ENCODE peak calls at places on chromosomes 4 and X, in six cellular contexts. U is AG08395, H is GDM1, Z is GM12892, O is GM23248, F is cardiac muscle cell. Y is an unnamed sample.

GRCh38 chrX:39377171-39377570 is 575.9 kb downstream of the MID1IP1 start:
- DNase-seq in O (no peak), F (no peak), U (no peak), H (no peak), Z (no peak), Y (no peak)

GRCh38 chr4:78954048-78954666 is 14.9 kb upstream of the PAQR3 start:
- DNase-seq in U (no peak), Z (no peak), H (no peak), F (peak; percentile 68), O (peak; percentile 30), Y (no peak)

GRCh38 chr4:142719854-142720541 is 126.1 kb downstream of the INPP4B start:
- DNase-seq in U (peak; percentile 21), Z (peak; percentile 1), F (peak; percentile 37), H (no peak), O (peak; percentile 57), Y (no peak)

GRCh38 chr4:110091426-110091825 is 107.0 kb downstream of the ELOVL6 start:
- DNase-seq in H (no peak), U (peak; percentile 37), O (peak; percentile 77), Z (no peak), F (no peak), Y (no peak)

GRCh38 chr4:76208005-76208765 is 5.4 kb downstream of the SCARB2 start:
- DNase-seq in U (peak; percentile 74), F (no peak), Z (no peak), H (peak; percentile 83), O (peak; percentile 95), Y (peak; percentile 80)

GRCh38 chrX:25941087-25941486 is 197.1 kb upstream of the MAGEB18 start:
- DNase-seq in H (no peak), F (no peak), Z (no peak), O (no peak), U (no peak), Y (no peak)

GRCh38 chr4:141255016-141255415 is 34.3 kb downstream of the ZNF330 start:
- DNase-seq in U (no peak), H (no peak), Z (no peak), F (no peak), O (peak; percentile 23), Y (no peak)

GRCh38 chrX:16882702-16883486 is 12.7 kb upstream of the RBBP7 start:
- DNase-seq in F (peak; percentile 83), H (peak; percentile 50), Z (peak; percentile 30), O (peak; percentile 66), U (peak; percentile 57), Y (peak; percentile 50)

GRCh38 chr4:108834787-108835384 is 72.0 kb upstream of the ETNPPL start:
- DNase-seq in Z (no peak), O (peak; percentile 85), H (no peak), F (peak; percentile 55), U (peak; percentile 46), Y (no peak)

GRCh38 chr4:41693629-41694028 is 54.9 kb downstream of the PHOX2B start:
- DNase-seq in O (peak; percentile 56), F (peak; percentile 37), H (no peak), U (peak; percentile 10), Z (no peak), Y (no peak)

GRCh38 chr4:128322986-128323385 is 35.4 kb upstream of the PGRMC2 start:
- DNase-seq in O (peak; percentile 88), F (no peak), U (peak; percentile 83), Z (no peak), H (no peak), Y (no peak)

GRCh38 chr4:156547439-156547838 is 424.2 kb downstream of the PDGFC start:
- DNase-seq in U (peak; percentile 78), O (peak; percentile 93), Z (no peak), F (no peak), H (no peak), Y (no peak)

GRCh38 chr4:31573554-31573953 is 853.4 kb downstream of the PCDH7 start:
- DNase-seq in H (no peak), Z (no peak), U (no peak), F (no peak), O (no peak), Y (no peak)

GRCh38 chrX:29852767-29853166 is 362.6 kb upstream of the MAGEB2 start:
- DNase-seq in O (peak; percentile 2), U (no peak), Z (no peak), F (no peak), H (no peak), Y (no peak)

GRCh38 chr4:168654206-168655174 is 157.6 kb downstream of the PALLD start:
- DNase-seq in Z (no peak), O (no peak), F (no peak), H (no peak), U (no peak), Y (no peak)

GRCh38 chrX:9708086-9708485 is 57.6 kb downstream of the GPR143 start:
- DNase-seq in U (no peak), F (no peak), O (no peak), Z (no peak), H (no peak), Y (no peak)

GRCh38 chr4:185941476-185941875 is 127.5 kb upstream of the TLR3 start:
- DNase-seq in U (no peak), F (no peak), H (no peak), O (no peak), Z (no peak), Y (no peak)

GRCh38 chr4:537436-538264 is 38.4 kb downstream of the TMEM271 start:
- DNase-seq in O (no peak), U (no peak), Z (no peak), H (no peak), F (no peak), Y (no peak)

GRCh38 chr4:20618010-20618409 is 82.2 kb upstream of the PACRGL start:
- DNase-seq in Z (no peak), H (no peak), F (no peak), O (no peak), U (no peak), Y (peak; percentile 27)

GRCh38 chr4:137471895-137472294 is 60.4 kb downstream of the PCDH18 start:
- DNase-seq in Z (no peak), U (peak; percentile 32), O (peak; percentile 73), F (no peak), H (no peak), Y (no peak)

GRCh38 chr4:73419106-73420038 is 15.3 kb downstream of the ALB start:
- DNase-seq in O (no peak), F (no peak), H (no peak), U (no peak), Z (no peak), Y (no peak)

Y was measured in left ventricle myocardium inferior.